ENCODE peak calls at places on chromosomes 4 and X, in seven cellular contexts. C is fibroblast of mammary gland; Z is naive thymus-derived CD8-positive, alpha-beta T cell; N is MCF 10A; L is activated T-helper 1 cell treated with anti-CD3 and anti-CD28 coated beads, Interleukin-12 subunit alpha, Interleukin-12 subunit beta, Interleukin-2, Interleukin-4 antibody, amounts not matched to agents 30 ng/mL and 10 ng/mL and 1 ng/mL, durations not matched to agents 14 hours and 24 hours and 36 hours; H is AG08396; Y is NCI-H82. W is an unnamed sample.

GRCh38 chr4:957581-958313 is 15.6 kb downstream of the DGKQ start:
- DNase-seq in C (no peak), Z (no peak), N (no peak), L (no peak), H (no peak), Y (no peak), W (no peak)

GRCh38 chrX:119516157-119516702 is 48.0 kb downstream of the SLC25A5 start:
- DNase-seq in C (peak; percentile 70), Z (peak; percentile 41), N (peak; percentile 69), L (peak; percentile 25), H (peak; percentile 69), Y (peak; percentile 87), W (peak; percentile 56)

GRCh38 chr4:143339497-143339896 is 2.8 kb downstream of the GAB1 start:
- DNase-seq in C (no peak), Z (no peak), N (no peak), L (no peak), H (no peak), Y (no peak), W (no peak)

GRCh38 chrX:18887177-18887820 is 96.6 kb downstream of the PHKA2 start:
- DNase-seq in C (no peak), Z (no peak), N (no peak), L (no peak), H (no peak), Y (no peak), W (no peak)

GRCh38 chrX:154714925-154715324 is 36.0 kb downstream of the GAB3 start:
- DNase-seq in C (peak; percentile 62), Z (peak; percentile 40), N (peak; percentile 80), L (peak; percentile 38), H (peak; percentile 58), Y (peak; percentile 67), W (peak; percentile 67)

GRCh38 chrX:70133303-70134115 is at the start of gene IGBP1:
- DNase-seq in C (peak; percentile 81), Z (peak; percentile 78), N (peak; percentile 83), L (peak; percentile 71), H (peak; percentile 80), Y (peak; percentile 95), W (peak; percentile 89)

GRCh38 chrX:40912576-40912975 is 172.7 kb upstream of the USP9X start:
- DNase-seq in C (no peak), Z (no peak), N (peak; percentile 34), L (no peak), H (no peak), Y (peak; percentile 80), W (no peak)

GRCh38 chrX:38206036-38206435 is 14.6 kb downstream of the SRPX start:
- DNase-seq in C (peak; percentile 84), Z (no peak), N (no peak), L (no peak), H (no peak), Y (no peak), W (no peak)

GRCh38 chr4:26317766-26318165 is 3.0 kb upstream of the RBPJ start:
- DNase-seq in C (no peak), Z (no peak), N (no peak), L (no peak), H (no peak), Y (no peak), W (no peak)

GRCh38 chrX:52839137-52839536 is 28.1 kb downstream of the XAGE5 start:
- DNase-seq in C (no peak), Z (no peak), N (no peak), L (no peak), H (no peak), Y (peak; percentile 13), W (no peak)

GRCh38 chr4:42425146-42426065 is 28.1 kb downstream of the SHISA3 start:
- DNase-seq in C (no peak), Z (no peak), N (no peak), L (no peak), H (no peak), Y (no peak), W (no peak)

GRCh38 chr4:86961605-86962295 is 26.9 kb downstream of the AFF1 start:
- DNase-seq in C (peak; percentile 75), Z (no peak), N (no peak), L (no peak), H (no peak), Y (peak; percentile 76), W (peak; percentile 42)